ENCODE peak calls at places on chromosome 22, in six cellular contexts. F is HEK293T; N is CD8-positive, alpha-beta memory T cell; A is type B pancreatic cell; E is effector memory CD4-positive, alpha-beta T cell; W is stimulated activated CD8-positive, alpha-beta memory T cell treated with anti-CD3 and anti-CD28 coated beads, Interleukin-15, amount 100 ng/mL, for 1 hour. V is an unnamed sample.
A peak's percentile ranks its signal among the peaks of the same experiment; 100 is the strongest.

GRCh38 chr22:47165338-47165931 is 403.0 kb downstream of the TBC1D22A start:
- DNase-seq in F (no peak), N (no peak), A (peak; percentile 66), E (no peak), W (no peak), V (no peak)

GRCh38 chr22:22836635-22837034 is 51.0 kb upstream of the IGLL5 start:
- DNase-seq in F (no peak), N (no peak), A (peak; percentile 29), E (no peak), W (no peak), V (no peak)

GRCh38 chr22:28920757-28921584 is 37.6 kb downstream of the ZNRF3 start:
- DNase-seq in F (no peak), N (no peak), A (no peak), E (no peak), W (no peak), V (no peak)

GRCh38 chr22:24950272-24950902 is 2.1 kb upstream of the KIAA1671 start:
- DNase-seq in F (peak; percentile 56), N (no peak), A (no peak), E (no peak), W (no peak), V (no peak)

GRCh38 chr22:35328472-35328885 is 28.8 kb downstream of the TOM1 start:
- DNase-seq in F (no peak), N (no peak), A (no peak), E (no peak), W (no peak), V (no peak)

GRCh38 chr22:50505776-50506610 is 1.5 kb downstream of the LMF2 start:
- DNase-seq in F (no peak), N (no peak), A (peak; percentile 67), E (no peak), W (no peak), V (no peak)

GRCh38 chr22:22839570-22840314 is 47.9 kb upstream of the IGLL5 start:
- DNase-seq in F (no peak), N (no peak), A (no peak), E (no peak), W (no peak), V (no peak)

GRCh38 chr22:42805016-42805997 is 51.8 kb downstream of the ARFGAP3 start:
- DNase-seq in F (no peak), N (no peak), A (no peak), E (no peak), W (no peak), V (no peak)

GRCh38 chr22:42684462-42685195 is 35.4 kb upstream of the CYB5R3 start:
- DNase-seq in F (no peak), N (no peak), A (no peak), E (no peak), W (no peak), V (no peak)

GRCh38 chr22:27382947-27383346 is 418.6 kb downstream of the MN1 start:
- DNase-seq in F (no peak), N (no peak), A (peak; percentile 31), E (no peak), W (no peak), V (no peak)

GRCh38 chr22:23384899-23385298 is 195.2 kb downstream of the IGLL1 start:
- DNase-seq in F (no peak), N (no peak), A (no peak), E (no peak), W (no peak), V (no peak)

GRCh38 chr22:41902932-41903421 is 11.9 kb downstream of the SHISA8 start:
- DNase-seq in F (no peak), N (no peak), A (no peak), E (no peak), W (no peak), V (no peak)

GRCh38 chr22:38799265-38800002 is 5.5 kb upstream of the DNAL4 start:
- DNase-seq in F (no peak), N (no peak), A (no peak), E (no peak), W (no peak), V (no peak)

GRCh38 chr22:42222140-42222539 is 48.3 kb downstream of the TCF20 start:
- DNase-seq in F (no peak), N (no peak), A (no peak), E (no peak), W (no peak), V (no peak)